ENCODE peak calls at places on chromosomes 6 and 20, in five cellular contexts. One of them, this sample, is unnamed.

GRCh38 chr6:116229287-116229913 is 24.5 kb downstream of the TSPYL4 start:
- DNase-seq in A549: peak
- DNase-seq in GM12878: no peak
- DNase-seq in WTC11: peak
- DNase-seq in HepG2: no peak
- DNase-seq in this sample: peak

GRCh38 chr6:34059136-34059731 is 86.7 kb downstream of the GRM4 start:
- DNase-seq in A549: no peak
- DNase-seq in GM12878: no peak
- DNase-seq in WTC11: no peak
- DNase-seq in HepG2: no peak
- DNase-seq in this sample: no peak

GRCh38 chr20:385448-385847 is 4.9 kb downstream of the TRIB3 start:
- DNase-seq in A549: no peak
- DNase-seq in GM12878: no peak
- DNase-seq in WTC11: no peak
- DNase-seq in HepG2: no peak
- DNase-seq in this sample: no peak

GRCh38 chr20:14525439-14525838 is 188.0 kb upstream of the FLRT3 start:
- DNase-seq in A549: no peak
- DNase-seq in GM12878: no peak
- DNase-seq in WTC11: no peak
- DNase-seq in HepG2: no peak
- DNase-seq in this sample: no peak

GRCh38 chr6:142349215-142349823 is 47.5 kb downstream of the ADGRG6 start:
- DNase-seq in A549: no peak
- DNase-seq in GM12878: no peak
- DNase-seq in WTC11: no peak
- DNase-seq in HepG2: peak
- DNase-seq in this sample: no peak

GRCh38 chr6:125913864-125914351 is 42.7 kb upstream of the HINT3 start:
- DNase-seq in A549: peak
- DNase-seq in GM12878: no peak
- DNase-seq in WTC11: no peak
- DNase-seq in HepG2: no peak
- DNase-seq in this sample: peak

GRCh38 chr6:53879608-53880007 is 84.8 kb downstream of the LRRC1 start:
- DNase-seq in A549: no peak
- DNase-seq in GM12878: no peak
- DNase-seq in WTC11: no peak
- DNase-seq in HepG2: no peak
- DNase-seq in this sample: no peak

GRCh38 chr20:39468703-39469102 is 506.6 kb downstream of the DHX35 start:
- DNase-seq in A549: no peak
- DNase-seq in GM12878: no peak
- DNase-seq in WTC11: peak
- DNase-seq in HepG2: no peak
- DNase-seq in this sample: no peak

GRCh38 chr20:51487076-51487475 is 55.4 kb downstream of the NFATC2 start:
- DNase-seq in A549: no peak
- DNase-seq in GM12878: no peak
- DNase-seq in WTC11: no peak
- DNase-seq in HepG2: no peak
- DNase-seq in this sample: no peak

GRCh38 chr20:56443654-56444540 is 24.5 kb upstream of the RTF2 start:
- DNase-seq in A549: no peak
- DNase-seq in GM12878: no peak
- DNase-seq in WTC11: no peak
- DNase-seq in HepG2: peak
- DNase-seq in this sample: no peak

GRCh38 chr20:36246410-36246809 is 10.1 kb downstream of the AAR2 start:
- DNase-seq in A549: no peak
- DNase-seq in GM12878: no peak
- DNase-seq in WTC11: no peak
- DNase-seq in HepG2: no peak
- DNase-seq in this sample: no peak

GRCh38 chr20:16821211-16822089 is 73.3 kb downstream of the OTOR start:
- DNase-seq in A549: peak
- DNase-seq in GM12878: no peak
- DNase-seq in WTC11: peak
- DNase-seq in HepG2: peak
- DNase-seq in this sample: peak

GRCh38 chr20:46458891-46459750 is 52.7 kb upstream of the ELMO2 start:
- DNase-seq in A549: no peak
- DNase-seq in GM12878: peak
- DNase-seq in WTC11: peak
- DNase-seq in HepG2: no peak
- DNase-seq in this sample: no peak

GRCh38 chr6:122735618-122736017 is 43.9 kb upstream of the FABP7 start:
- DNase-seq in A549: no peak
- DNase-seq in GM12878: no peak
- DNase-seq in WTC11: no peak
- DNase-seq in HepG2: no peak
- DNase-seq in this sample: no peak

GRCh38 chr6:133377219-133377618 is 136.1 kb downstream of the EYA4 start:
- DNase-seq in A549: no peak
- DNase-seq in GM12878: no peak
- DNase-seq in WTC11: no peak
- DNase-seq in HepG2: no peak
- DNase-seq in this sample: no peak

GRCh38 chr6:109695468-109695867 is 4.4 kb downstream of the FIG4 start:
- DNase-seq in A549: peak
- DNase-seq in GM12878: no peak
- DNase-seq in WTC11: no peak
- DNase-seq in HepG2: peak
- DNase-seq in this sample: peak

GRCh38 chr6:16327777-16328325 is 89.5 kb downstream of the GMPR start:
- DNase-seq in A549: no peak
- DNase-seq in GM12878: no peak
- DNase-seq in WTC11: no peak
- DNase-seq in HepG2: no peak
- DNase-seq in this sample: no peak

GRCh38 chr20:33348136-33348937 is 53.0 kb downstream of the CDK5RAP1 start:
- DNase-seq in A549: no peak
- DNase-seq in GM12878: no peak
- DNase-seq in WTC11: no peak
- DNase-seq in HepG2: no peak
- DNase-seq in this sample: no peak

GRCh38 chr6:161423271-161423670 is 149.4 kb upstream of the AGPAT4 start:
- DNase-seq in A549: no peak
- DNase-seq in GM12878: no peak
- DNase-seq in WTC11: no peak
- DNase-seq in HepG2: no peak
- DNase-seq in this sample: no peak
- TF ChIP-seq ESRRA in A549: no peak
- TF ChIP-seq ESRRA in GM12878: no peak
- TF ChIP-seq ESRRA in WTC11: no peak
- TF ChIP-seq ESRRA in HepG2: no peak
- TF ChIP-seq ESRRA in this sample: no peak

DNA sequence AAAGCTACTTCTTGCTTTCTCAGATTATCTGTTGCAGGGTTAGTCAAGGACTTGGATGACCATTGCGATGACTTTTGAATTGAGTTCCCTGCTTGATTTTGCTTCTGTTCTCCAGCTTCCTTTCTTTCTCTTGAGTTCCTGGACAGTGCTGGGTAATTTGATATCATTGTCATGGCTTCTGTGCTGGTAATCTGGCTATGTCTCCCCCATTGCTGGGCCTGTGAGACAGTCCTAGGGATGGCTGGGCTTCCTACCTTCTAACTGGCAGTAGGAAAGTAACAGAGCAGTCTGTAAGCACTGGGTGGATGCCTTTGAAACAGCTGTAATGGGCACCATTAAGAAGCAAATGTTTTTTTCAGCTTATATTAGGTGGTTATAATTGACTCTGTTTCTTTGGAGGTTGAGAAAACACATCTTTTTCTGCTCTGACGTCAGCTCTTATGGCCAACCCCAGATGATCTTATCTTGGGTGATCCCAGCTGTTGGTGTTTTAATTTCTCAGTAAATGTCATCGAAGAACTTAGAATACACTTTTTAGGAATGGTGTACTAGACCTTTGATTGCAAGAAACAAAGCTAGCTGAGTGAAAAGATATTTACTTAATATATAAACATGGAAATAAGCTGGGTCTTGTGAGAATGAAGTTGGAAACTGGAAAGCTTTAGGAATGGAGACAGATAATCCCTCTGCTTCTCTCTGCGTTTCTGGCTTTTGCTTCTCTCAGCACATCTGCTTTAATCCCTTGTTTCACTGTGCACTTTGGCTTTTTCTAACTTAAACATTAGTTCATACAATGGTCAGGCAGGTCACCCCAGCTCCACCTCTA is 195.0 kb upstream of the MAN1A1 start:
- DNase-seq in A549: no peak
- DNase-seq in GM12878: no peak
- DNase-seq in WTC11: no peak
- DNase-seq in HepG2: no peak
- DNase-seq in this sample: no peak
- TF ChIP-seq ESRRA in A549: no peak
- TF ChIP-seq ESRRA in GM12878: no peak
- TF ChIP-seq ESRRA in WTC11: no peak
- TF ChIP-seq ESRRA in HepG2: no peak
- TF ChIP-seq ESRRA in this sample: no peak

GRCh38 chr6:45171380-45171779 is 156.8 kb upstream of the RUNX2 start:
- DNase-seq in A549: no peak
- DNase-seq in GM12878: no peak
- DNase-seq in WTC11: no peak
- DNase-seq in HepG2: no peak
- DNase-seq in this sample: no peak

GRCh38 chr6:45169815-45170214 is 158.3 kb upstream of the RUNX2 start:
- DNase-seq in A549: no peak
- DNase-seq in GM12878: no peak
- DNase-seq in WTC11: no peak
- DNase-seq in HepG2: no peak
- DNase-seq in this sample: no peak

GRCh38 chr6:45170309-45170708 is 157.8 kb upstream of the RUNX2 start:
- DNase-seq in A549: no peak
- DNase-seq in GM12878: no peak
- DNase-seq in WTC11: no peak
- DNase-seq in HepG2: no peak
- DNase-seq in this sample: no peak

GRCh38 chr6:45175272-45175671 is 152.9 kb upstream of the RUNX2 start:
- DNase-seq in A549: no peak
- DNase-seq in GM12878: no peak
- DNase-seq in WTC11: no peak
- DNase-seq in HepG2: no peak
- DNase-seq in this sample: no peak

GRCh38 chr6:45174045-45174444 is 154.1 kb upstream of the RUNX2 start:
- DNase-seq in A549: no peak
- DNase-seq in GM12878: no peak
- DNase-seq in WTC11: no peak
- DNase-seq in HepG2: no peak
- DNase-seq in this sample: no peak
- TF ChIP-seq ESRRA in A549: no peak
- TF ChIP-seq ESRRA in GM12878: no peak
- TF ChIP-seq ESRRA in WTC11: no peak
- TF ChIP-seq ESRRA in HepG2: no peak
- TF ChIP-seq ESRRA in this sample: no peak

GRCh38 chr20:60056345-60057122 is 98.3 kb downstream of the CDH26 start:
- DNase-seq in A549: no peak
- DNase-seq in GM12878: no peak
- DNase-seq in WTC11: no peak
- DNase-seq in HepG2: no peak
- DNase-seq in this sample: no peak
- TF ChIP-seq ESRRA in A549: no peak
- TF ChIP-seq ESRRA in GM12878: no peak
- TF ChIP-seq ESRRA in WTC11: no peak
- TF ChIP-seq ESRRA in HepG2: no peak
- TF ChIP-seq ESRRA in this sample: no peak

DNA sequence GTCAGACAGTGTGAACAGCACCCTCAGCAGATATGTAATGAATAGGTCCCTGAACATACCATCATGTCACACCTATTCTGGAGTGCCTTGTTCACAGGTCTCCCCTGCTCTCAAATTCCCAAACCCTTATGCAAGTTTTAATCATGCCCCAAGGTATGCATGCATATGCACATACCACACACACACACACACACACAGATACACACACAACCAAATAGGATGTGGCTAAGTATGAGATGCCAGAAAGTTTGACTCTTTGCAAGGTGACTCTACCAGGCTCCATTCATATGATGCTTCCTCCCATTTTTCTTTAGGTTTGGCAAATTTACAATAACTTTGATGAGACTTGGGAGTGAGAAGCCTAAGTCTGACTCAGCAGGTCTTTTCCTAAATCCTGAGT is 243.8 kb upstream of the IRAK1BP1 start:
- DNase-seq in A549: no peak
- DNase-seq in GM12878: no peak
- DNase-seq in WTC11: no peak
- DNase-seq in HepG2: no peak
- DNase-seq in this sample: no peak
- TF ChIP-seq ESRRA in A549: no peak
- TF ChIP-seq ESRRA in GM12878: no peak
- TF ChIP-seq ESRRA in WTC11: no peak
- TF ChIP-seq ESRRA in HepG2: no peak
- TF ChIP-seq ESRRA in this sample: no peak

GRCh38 chr20:4113546-4113945 is 98.2 kb upstream of the RNF24 start:
- DNase-seq in A549: no peak
- DNase-seq in GM12878: no peak
- DNase-seq in WTC11: no peak
- DNase-seq in HepG2: no peak
- DNase-seq in this sample: no peak
- TF ChIP-seq ESRRA in A549: no peak
- TF ChIP-seq ESRRA in GM12878: no peak
- TF ChIP-seq ESRRA in WTC11: no peak
- TF ChIP-seq ESRRA in HepG2: no peak
- TF ChIP-seq ESRRA in this sample: no peak